ENCODE peak calls at places on chromosomes 2 and 18, in four cellular contexts. N is GM12878, E is HepG2, G is K562. X is an unnamed sample.

GRCh38 chr2:167420261-167420660 is 532.0 kb downstream of the XIRP2 start:
- DNase-seq in E (no peak), G (no peak), N (no peak), X (no peak)

GRCh38 chr2:173590278-173590811 is 235.7 kb downstream of the CDCA7 start:
- DNase-seq in E (peak; percentile 12), G (no peak), N (no peak), X (peak; percentile 90)

GRCh38 chr2:96291751-96292150 is 13.6 kb downstream of the SNRNP200 start:
- DNase-seq in E (no peak), N (no peak), G (no peak), X (no peak)

GRCh38 chr2:26340831-26341230 is 5.1 kb upstream of the SELENOI start:
- DNase-seq in G (no peak), E (no peak), N (no peak), X (no peak)

GRCh38 chr2:155494744-155495143 is 796.2 kb downstream of the KCNJ3 start:
- DNase-seq in E (no peak), N (no peak), G (no peak), X (no peak)

GRCh38 chr2:108616731-108617161 is 82.5 kb downstream of the LIMS1 start:
- DNase-seq in E (no peak), G (no peak), N (no peak), X (peak; percentile 88)

GRCh38 chr18:26685438-26686173 is 137.3 kb upstream of the KCTD1 start:
- DNase-seq in N (no peak), G (no peak), E (peak; percentile 1), X (no peak)

GRCh38 chr2:196140213-196140612 is 31.2 kb downstream of the STK17B start:
- DNase-seq in G (no peak), N (no peak), E (no peak), X (no peak)

GRCh38 chr2:53970095-53970897 is 497 bp downstream of the PSME4 start:
- DNase-seq in N (no peak), G (peak; percentile 58), E (peak; percentile 44), X (peak; percentile 63)

GRCh38 chr2:134839649-134840048 is 1.2 kb downstream of the ACMSD start:
- DNase-seq in E (no peak), N (no peak), G (no peak), X (no peak)

GRCh38 chr2:52113338-52113737 is 1081.4 kb upstream of the NRXN1 start:
- DNase-seq in N (no peak), G (no peak), E (no peak), X (no peak)

GRCh38 chr2:7013761-7014160 is 96.5 kb downstream of the RNF144A start:
- DNase-seq in E (no peak), N (no peak), G (no peak), X (no peak)

GRCh38 chr2:70095833-70096670 is 8.8 kb downstream of the PCBP1 start:
- DNase-seq in N (no peak), G (no peak), E (no peak), X (no peak)

GRCh38 chr2:157596992-157597681 is 31.5 kb downstream of the ACVR1C start:
- DNase-seq in N (no peak), G (peak; percentile 38), E (no peak), X (peak; percentile 4)

GRCh38 chr2:1653956-1654695 is 90.2 kb downstream of the PXDN start:
- DNase-seq in G (no peak), N (no peak), E (no peak), X (peak; percentile 40)

GRCh38 chr18:62144338-62144737 is 42.5 kb downstream of the PIGN start:
- DNase-seq in E (no peak), N (no peak), G (no peak), X (no peak)

GRCh38 chr2:218516614-218517013 is 51.5 kb downstream of the USP37 start:
- DNase-seq in G (peak; percentile 33), E (peak; percentile 36), N (no peak), X (no peak)

GRCh38 chr2:105798595-105798994 is 53.9 kb downstream of the NCK2 start:
- DNase-seq in G (peak; percentile 7), E (no peak), N (no peak), X (no peak)

GRCh38 chr2:240611601-240612210 is 13.6 kb upstream of the GPR35 start:
- DNase-seq in N (no peak), G (no peak), E (no peak), X (no peak)

GRCh38 chr2:233210843-233211600 is 40.5 kb upstream of the ATG16L1 start:
- DNase-seq in G (no peak), N (no peak), E (no peak), X (peak; percentile 72)

GRCh38 chr2:108382196-108382595 is 4.4 kb downstream of the SULT1C4 start:
- DNase-seq in E (no peak), G (no peak), N (no peak), X (no peak)

GRCh38 chr2:231917280-231918088 is 8.7 kb downstream of the NPPC start:
- DNase-seq in G (peak; percentile 41), E (no peak), N (no peak), X (no peak)

GRCh38 chr18:40577255-40577654 is 1377.8 kb upstream of the PIK3C3 start:
- DNase-seq in G (no peak), N (no peak), E (no peak), X (no peak)

GRCh38 chr2:1887915-1888314 is 143.6 kb upstream of the PXDN start:
- DNase-seq in G (peak; percentile 8), N (no peak), E (no peak), X (no peak)

GRCh38 chr2:71831208-71831577 is 316.5 kb downstream of the CYP26B1 start:
- DNase-seq in G (no peak), E (no peak), N (no peak), X (peak; percentile 27)

GRCh38 chr2:70086278-70086837 is 919 bp upstream of the PCBP1 start:
- DNase-seq in G (peak; percentile 77), E (peak; percentile 96), N (peak; percentile 77), X (peak; percentile 91)

GRCh38 chr2:99636432-99637034 is 146.7 kb upstream of the REV1 start:
- DNase-seq in E (no peak), G (peak; percentile 88), N (no peak), X (no peak)

GRCh38 chr2:231386446-231386845 is 9.1 kb upstream of the B3GNT7 start:
- DNase-seq in E (no peak), N (no peak), G (no peak), X (no peak)

GRCh38 chr2:174198846-174199564 is 49.3 kb downstream of the OLA1 start:
- DNase-seq in N (no peak), E (no peak), G (no peak), X (no peak)

GRCh38 chr2:207503234-207503633 is 26.5 kb upstream of the CREB1 start:
- DNase-seq in G (peak; percentile 76), N (no peak), E (no peak), X (no peak)

GRCh38 chr2:30240162-30240696 is 8.9 kb downstream of the LBH start:
- DNase-seq in E (no peak), G (peak; percentile 34), N (no peak), X (no peak)

GRCh38 chr2:85326406-85326945 is 1.3 kb downstream of the TGOLN2 start:
- DNase-seq in G (peak; percentile 77), E (peak; percentile 52), N (no peak), X (peak; percentile 49)
- TF ChIP-seq MYC in G (peak; percentile 31), E (peak; percentile 25), N (no peak), X (no peak)

DNA sequence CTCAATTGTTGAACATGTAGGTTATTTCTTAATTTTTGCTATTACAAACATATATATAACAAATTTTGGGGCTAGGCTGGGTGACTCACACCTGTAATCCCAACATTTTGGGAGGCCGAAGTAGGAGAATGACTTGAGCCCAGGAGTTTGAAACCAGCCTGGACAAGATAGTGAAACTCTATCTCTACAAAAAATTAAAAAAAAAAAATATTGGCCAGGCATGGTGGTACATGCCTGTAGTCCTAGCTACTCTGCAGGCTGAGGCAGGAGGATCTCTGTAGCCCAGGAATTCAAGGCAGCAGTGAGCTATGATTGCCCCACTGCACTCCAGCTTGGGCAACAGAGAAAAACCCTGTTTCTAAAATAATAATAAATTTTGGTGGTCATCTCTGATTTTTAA is 23.5 kb downstream of the SLC4A1AP start:
- DNase-seq in N (no peak), E (no peak), G (no peak), X (no peak)
- TF ChIP-seq EZH2 in N (no peak), E (no peak), G (no peak), X (no peak)

GRCh38 chr2:61853086-61853847 is 593 bp downstream of the FAM161A start:
- DNase-seq in G (peak; percentile 12), N (no peak), E (peak; percentile 64), X (no peak)
- TF ChIP-seq MYC in G (no peak), N (no peak), E (no peak), X (no peak)

GRCh38 chr2:64987001-64987962 is 1.9 kb upstream of the SLC1A4 start:
- DNase-seq in E (peak; percentile 75), N (peak; percentile 68), G (peak; percentile 25), X (peak; percentile 39)

GRCh38 chr2:64989982-64990614 is 899 bp downstream of the SLC1A4 start:
- DNase-seq in N (no peak), G (peak; percentile 58), E (peak; percentile 43), X (peak; percentile 16)

GRCh38 chr2:64989126-64989981 is at the start of gene SLC1A4:
- DNase-seq in E (peak; percentile 82), N (no peak), G (peak; percentile 94), X (peak; percentile 91)

GRCh38 chr2:64987963-64988419 is 1.2 kb upstream of the SLC1A4 start:
- DNase-seq in G (no peak), E (peak; percentile 74), N (peak; percentile 59), X (peak; percentile 91)

GRCh38 chr2:64988420-64989125 is 626 bp upstream of the SLC1A4 start:
- DNase-seq in G (peak; percentile 90), E (peak; percentile 75), N (no peak), X (peak; percentile 79)
- TF ChIP-seq EZH2 in G (no peak), E (no peak), N (no peak), X (no peak)

GRCh38 chr2:133331437-133331836 is 236.8 kb downstream of the NCKAP5 start:
- DNase-seq in N (no peak), G (no peak), E (no peak), X (no peak)
- TF ChIP-seq MYC in N (no peak), G (no peak), E (no peak), X (no peak)

GRCh38 chr2:11553661-11554429 is 20.0 kb downstream of the GREB1 start:
- DNase-seq in G (no peak), E (no peak), N (no peak), X (no peak)

GRCh38 chr2:11556101-11556806 is 22.4 kb downstream of the GREB1 start:
- DNase-seq in N (no peak), E (no peak), G (no peak), X (no peak)

GRCh38 chr2:11552260-11552638 is 18.4 kb downstream of the GREB1 start:
- DNase-seq in G (no peak), N (no peak), E (no peak), X (no peak)

GRCh38 chr2:11551569-11552259 is 17.9 kb downstream of the GREB1 start:
- DNase-seq in G (peak; percentile 25), E (no peak), N (no peak), X (no peak)

GRCh38 chr2:11554430-11554764 is 20.6 kb downstream of the GREB1 start:
- DNase-seq in E (no peak), N (no peak), G (no peak), X (no peak)
- TF ChIP-seq EZH2 in E (no peak), N (no peak), G (no peak), X (no peak)

DNA sequence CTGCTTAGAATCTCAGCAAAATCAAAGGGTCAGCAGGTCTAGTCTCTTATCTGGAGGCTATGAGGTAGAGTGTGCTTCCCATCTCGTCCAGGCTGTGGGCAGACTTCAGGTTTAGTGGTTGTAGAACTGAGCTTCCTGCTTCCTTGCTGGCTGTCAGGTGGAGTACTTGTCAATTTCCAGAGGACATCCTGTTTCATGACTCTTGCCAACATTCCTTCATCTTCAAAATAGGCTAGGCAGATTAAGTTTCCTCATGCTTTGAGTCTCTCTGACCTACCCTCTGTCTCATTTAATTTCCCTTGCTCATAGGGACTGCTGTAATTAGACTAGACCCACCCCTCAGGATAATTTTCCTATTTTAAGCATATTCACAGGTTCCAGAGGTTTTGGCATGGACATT is 562.6 kb downstream of the SPAG16 start:
- DNase-seq in G (no peak), N (no peak), E (no peak), X (no peak)
- TF ChIP-seq MYC in G (no peak), N (no peak), E (no peak), X (no peak)

X was measured in endothelial cell of umbilical vein.